ENCODE peak calls at places on chromosomes 12 and 14, in five cellular contexts. One of them, this sample, is unnamed.

GRCh38 chr12:120438495-120439198 is 734 bp downstream of the COX6A1 start:
- DNase-seq in body of pancreas: no peak
- DNase-seq in SK-N-SH: no peak
- DNase-seq in left lung: no peak
- DNase-seq in heart left ventricle: no peak
- DNase-seq in this sample: peak; percentile 23

GRCh38 chr12:106736051-106736957 is 38.2 kb upstream of the RIC8B start:
- DNase-seq in body of pancreas: no peak
- DNase-seq in SK-N-SH: no peak
- DNase-seq in left lung: no peak
- DNase-seq in heart left ventricle: no peak
- DNase-seq in this sample: no peak

GRCh38 chr12:50572275-50572674 is 67.5 kb downstream of the DIP2B start:
- DNase-seq in body of pancreas: peak; percentile 28
- DNase-seq in SK-N-SH: peak; percentile 33
- DNase-seq in left lung: no peak
- DNase-seq in heart left ventricle: no peak
- DNase-seq in this sample: no peak

GRCh38 chr12:45050331-45050750 is 558 bp downstream of the DBX2 start:
- DNase-seq in body of pancreas: no peak
- DNase-seq in SK-N-SH: no peak
- DNase-seq in left lung: no peak
- DNase-seq in heart left ventricle: no peak
- DNase-seq in this sample: peak; percentile 8

GRCh38 chr12:56862264-56862663 is 71.9 kb downstream of the SDR9C7 start:
- DNase-seq in body of pancreas: no peak
- DNase-seq in SK-N-SH: no peak
- DNase-seq in left lung: no peak
- DNase-seq in heart left ventricle: no peak
- DNase-seq in this sample: no peak

GRCh38 chr12:4216542-4216927 is 57.0 kb upstream of the CCND2 start:
- DNase-seq in body of pancreas: no peak
- DNase-seq in SK-N-SH: no peak
- DNase-seq in left lung: no peak
- DNase-seq in heart left ventricle: no peak
- DNase-seq in this sample: no peak

GRCh38 chr12:49698619-49699545 is 8.3 kb downstream of the FMNL3 start:
- DNase-seq in body of pancreas: no peak
- DNase-seq in SK-N-SH: no peak
- DNase-seq in left lung: no peak
- DNase-seq in heart left ventricle: peak; percentile 40
- DNase-seq in this sample: no peak

GRCh38 chr12:15278816-15279658 is 43.3 kb upstream of the PTPRO start:
- DNase-seq in body of pancreas: peak; percentile 69
- DNase-seq in SK-N-SH: peak; percentile 63
- DNase-seq in left lung: peak; percentile 87
- DNase-seq in heart left ventricle: peak; percentile 76
- DNase-seq in this sample: no peak

GRCh38 chr12:6450091-6450868 is 1.6 kb upstream of the TAPBPL start:
- DNase-seq in body of pancreas: no peak
- DNase-seq in SK-N-SH: no peak
- DNase-seq in left lung: no peak
- DNase-seq in heart left ventricle: no peak
- DNase-seq in this sample: peak; percentile 85

GRCh38 chr14:74566174-74567125 is 45.6 kb downstream of the LTBP2 start:
- DNase-seq in body of pancreas: no peak
- DNase-seq in SK-N-SH: no peak
- DNase-seq in left lung: no peak
- DNase-seq in heart left ventricle: no peak
- DNase-seq in this sample: no peak

GRCh38 chr12:117045175-117045997 is 53.8 kb downstream of the TESC start:
- DNase-seq in body of pancreas: no peak
- DNase-seq in SK-N-SH: peak; percentile 65
- DNase-seq in left lung: no peak
- DNase-seq in heart left ventricle: no peak
- DNase-seq in this sample: peak; percentile 48

GRCh38 chr12:5010130-5010529 is 33.5 kb upstream of the KCNA5 start:
- DNase-seq in body of pancreas: no peak
- DNase-seq in SK-N-SH: no peak
- DNase-seq in left lung: no peak
- DNase-seq in heart left ventricle: no peak
- DNase-seq in this sample: no peak

GRCh38 chr12:125371023-125371422 is 305.8 kb downstream of the AACS start:
- DNase-seq in body of pancreas: no peak
- DNase-seq in SK-N-SH: no peak
- DNase-seq in left lung: no peak
- DNase-seq in heart left ventricle: no peak
- DNase-seq in this sample: no peak

GRCh38 chr12:103205906-103206305 is 248.4 kb downstream of the ASCL1 start:
- DNase-seq in body of pancreas: no peak
- DNase-seq in SK-N-SH: no peak
- DNase-seq in left lung: no peak
- DNase-seq in heart left ventricle: no peak
- DNase-seq in this sample: no peak

GRCh38 chr12:109863961-109864712 is 16.2 kb downstream of the GLTP start:
- DNase-seq in body of pancreas: peak; percentile 91
- DNase-seq in SK-N-SH: no peak
- DNase-seq in left lung: peak; percentile 58
- DNase-seq in heart left ventricle: no peak
- DNase-seq in this sample: no peak

GRCh38 chr12:52232233-52232915 is 669 bp upstream of the KRT7 start:
- DNase-seq in body of pancreas: peak; percentile 9
- DNase-seq in SK-N-SH: peak; percentile 17
- DNase-seq in left lung: no peak
- DNase-seq in heart left ventricle: no peak
- DNase-seq in this sample: no peak

GRCh38 chr14:69066396-69067171 is 86.3 kb downstream of the DCAF5 start:
- DNase-seq in body of pancreas: no peak
- DNase-seq in SK-N-SH: no peak
- DNase-seq in left lung: no peak
- DNase-seq in heart left ventricle: no peak
- DNase-seq in this sample: no peak

GRCh38 chr12:123983822-123984485 is 10.9 kb downstream of the ZNF664 start:
- DNase-seq in body of pancreas: peak; percentile 53
- DNase-seq in SK-N-SH: peak; percentile 41
- DNase-seq in left lung: no peak
- DNase-seq in heart left ventricle: no peak
- DNase-seq in this sample: peak; percentile 46

GRCh38 chr12:42056130-42056529 is 88.5 kb downstream of the GXYLT1 start:
- DNase-seq in body of pancreas: no peak
- DNase-seq in SK-N-SH: no peak
- DNase-seq in left lung: no peak
- DNase-seq in heart left ventricle: no peak
- DNase-seq in this sample: no peak

GRCh38 chr12:53430116-53430515 is 6.5 kb downstream of the AMHR2 start:
- DNase-seq in body of pancreas: no peak
- DNase-seq in SK-N-SH: no peak
- DNase-seq in left lung: no peak
- DNase-seq in heart left ventricle: no peak
- DNase-seq in this sample: no peak

GRCh38 chr14:105070760-105071137 is 5.5 kb upstream of the GPR132 start:
- DNase-seq in body of pancreas: no peak
- DNase-seq in SK-N-SH: no peak
- DNase-seq in left lung: no peak
- DNase-seq in heart left ventricle: no peak
- DNase-seq in this sample: no peak

GRCh38 chr14:65495196-65495595 is 82.7 kb downstream of the FUT8 start:
- DNase-seq in body of pancreas: no peak
- DNase-seq in SK-N-SH: no peak
- DNase-seq in left lung: no peak
- DNase-seq in heart left ventricle: no peak
- DNase-seq in this sample: no peak

GRCh38 chr12:42590324-42590934 is 883 bp upstream of the PRICKLE1 start:
- DNase-seq in body of pancreas: peak; percentile 32
- DNase-seq in SK-N-SH: peak; percentile 50
- DNase-seq in left lung: peak; percentile 34
- DNase-seq in heart left ventricle: peak; percentile 37
- DNase-seq in this sample: peak; percentile 50

GRCh38 chr12:15050664-15051063 is 77.8 kb downstream of the PDE6H start:
- DNase-seq in body of pancreas: no peak
- DNase-seq in SK-N-SH: no peak
- DNase-seq in left lung: no peak
- DNase-seq in heart left ventricle: no peak
- DNase-seq in this sample: no peak

GRCh38 chr12:4445156-4446020 is at the start of gene FGF6:
- DNase-seq in body of pancreas: no peak
- DNase-seq in SK-N-SH: no peak
- DNase-seq in left lung: no peak
- DNase-seq in heart left ventricle: no peak
- DNase-seq in this sample: no peak

GRCh38 chr12:122265433-122265832 is 861 bp downstream of the VPS33A start:
- DNase-seq in body of pancreas: no peak
- DNase-seq in SK-N-SH: no peak
- DNase-seq in left lung: no peak
- DNase-seq in heart left ventricle: no peak
- DNase-seq in this sample: no peak

GRCh38 chr14:49593016-49593415 is 5.7 kb upstream of the LRR1 start:
- DNase-seq in body of pancreas: no peak
- DNase-seq in SK-N-SH: no peak
- DNase-seq in left lung: no peak
- DNase-seq in heart left ventricle: no peak
- DNase-seq in this sample: no peak

GRCh38 chr12:123200414-123200813 is 32.5 kb downstream of the MPHOSPH9 start:
- DNase-seq in body of pancreas: no peak
- DNase-seq in SK-N-SH: no peak
- DNase-seq in left lung: no peak
- DNase-seq in heart left ventricle: no peak
- DNase-seq in this sample: no peak

GRCh38 chr12:53956251-53956887 is 1.7 kb downstream of the HOXC12 start:
- DNase-seq in body of pancreas: no peak
- DNase-seq in SK-N-SH: no peak
- DNase-seq in left lung: no peak
- DNase-seq in heart left ventricle: no peak
- DNase-seq in this sample: no peak

GRCh38 chr12:42696424-42697149 is 107.0 kb upstream of the PRICKLE1 start:
- DNase-seq in body of pancreas: peak; percentile 49
- DNase-seq in SK-N-SH: no peak
- DNase-seq in left lung: peak; percentile 38
- DNase-seq in heart left ventricle: peak; percentile 72
- DNase-seq in this sample: no peak

GRCh38 chr12:124385219-124385969 is 90.5 kb downstream of the RFLNA start:
- DNase-seq in body of pancreas: no peak
- DNase-seq in SK-N-SH: no peak
- DNase-seq in left lung: no peak
- DNase-seq in heart left ventricle: no peak
- DNase-seq in this sample: no peak

GRCh38 chr12:59087691-59088090 is 167.4 kb upstream of the LRIG3 start:
- DNase-seq in body of pancreas: no peak
- DNase-seq in SK-N-SH: no peak
- DNase-seq in left lung: no peak
- DNase-seq in heart left ventricle: no peak
- DNase-seq in this sample: no peak

GRCh38 chr12:59087077-59087673 is 166.9 kb upstream of the LRIG3 start:
- DNase-seq in body of pancreas: peak; percentile 12
- DNase-seq in SK-N-SH: peak; percentile 13
- DNase-seq in left lung: no peak
- DNase-seq in heart left ventricle: no peak
- DNase-seq in this sample: no peak

GRCh38 chr12:59086124-59086523 is 165.8 kb upstream of the LRIG3 start:
- DNase-seq in body of pancreas: no peak
- DNase-seq in SK-N-SH: no peak
- DNase-seq in left lung: no peak
- DNase-seq in heart left ventricle: no peak
- DNase-seq in this sample: no peak

GRCh38 chr12:59085680-59086079 is 165.4 kb upstream of the LRIG3 start:
- DNase-seq in body of pancreas: no peak
- DNase-seq in SK-N-SH: peak; percentile 4
- DNase-seq in left lung: no peak
- DNase-seq in heart left ventricle: no peak
- DNase-seq in this sample: no peak

GRCh38 chr12:59088673-59089072 is 168.4 kb upstream of the LRIG3 start:
- DNase-seq in body of pancreas: no peak
- DNase-seq in SK-N-SH: no peak
- DNase-seq in left lung: no peak
- DNase-seq in heart left ventricle: no peak
- DNase-seq in this sample: no peak
- H3K4me3 ChIP-seq in body of pancreas: no peak overlapping the region
- H3K4me3 ChIP-seq in SK-N-SH: no peak overlapping the region
- H3K4me3 ChIP-seq in left lung: no peak overlapping the region
- H3K4me3 ChIP-seq in heart left ventricle: no peak overlapping the region
- H3K4me3 ChIP-seq in this sample: no peak overlapping the region

GRCh38 chr12:93729934-93730333 is 52.8 kb downstream of the CRADD start:
- DNase-seq in body of pancreas: no peak
- DNase-seq in SK-N-SH: no peak
- DNase-seq in left lung: no peak
- DNase-seq in heart left ventricle: no peak
- DNase-seq in this sample: no peak
- H3K27me3 ChIP-seq in body of pancreas: no peaks in the 10 kb centered on the region
- H3K27me3 ChIP-seq in SK-N-SH: no peaks in the 10 kb centered on the region
- H3K27me3 ChIP-seq in left lung: no peaks in the 10 kb centered on the region
- H3K27me3 ChIP-seq in heart left ventricle: no peaks in the 10 kb centered on the region
- H3K27me3 ChIP-seq in this sample: no peaks in the 10 kb centered on the region

GRCh38 chr14:97185186-97185585 is 388.0 kb downstream of the VRK1 start:
- DNase-seq in body of pancreas: no peak
- DNase-seq in SK-N-SH: no peak
- DNase-seq in left lung: no peak
- DNase-seq in heart left ventricle: no peak
- DNase-seq in this sample: no peak
- TF ChIP-seq CTCF in body of pancreas: peak; percentile 31
- TF ChIP-seq CTCF in SK-N-SH: peak; percentile 39
- TF ChIP-seq CTCF in left lung: no peak
- TF ChIP-seq CTCF in heart left ventricle: peak; percentile 10
- TF ChIP-seq CTCF in this sample: peak; percentile 63

DNA sequence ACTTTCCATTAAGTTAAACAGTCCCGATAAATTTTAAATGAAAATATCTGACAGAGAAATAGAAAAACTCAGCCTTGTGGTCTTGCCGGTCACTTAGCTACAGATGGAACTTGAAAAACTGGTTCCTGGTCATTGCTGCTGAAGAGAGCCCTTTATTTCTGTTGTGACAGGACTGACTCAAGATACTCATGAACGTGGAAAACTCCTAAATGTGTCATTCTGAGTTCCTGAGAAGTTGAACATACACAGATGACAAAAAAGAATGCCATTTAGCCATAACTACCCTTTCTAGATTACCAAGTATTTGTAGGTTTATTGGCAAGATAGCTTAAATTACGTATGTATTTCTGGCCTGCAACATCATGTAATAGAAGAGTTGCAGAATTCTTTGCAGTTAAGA is 134.2 kb downstream of the HMGA2 start:
- DNase-seq in body of pancreas: peak; percentile 17
- DNase-seq in SK-N-SH: no peak
- DNase-seq in left lung: no peak
- DNase-seq in heart left ventricle: no peak
- DNase-seq in this sample: no peak
- H3K4me3 ChIP-seq in body of pancreas: no peak overlapping the region
- H3K4me3 ChIP-seq in SK-N-SH: no peak overlapping the region
- H3K4me3 ChIP-seq in left lung: no peak overlapping the region
- H3K4me3 ChIP-seq in heart left ventricle: no peak overlapping the region
- H3K4me3 ChIP-seq in this sample: no peak overlapping the region